ENCODE peak calls at places on chromosome 4, in four cellular contexts. C is GM12878, M is GM12891, T is K562. S is an unnamed sample.

GRCh38 chr4:90306810-90307209 is 179.6 kb downstream of the CCSER1 start:
- DNase-seq in C (no peak), M (no peak), T (no peak), S (no peak)

GRCh38 chr4:87353592-87353991 is 30.9 kb upstream of the HSD17B13 start:
- DNase-seq in C (peak; percentile 13), M (peak; percentile 16), T (peak; percentile 23), S (no peak)

GRCh38 chr4:151865327-151865726 is 104.5 kb upstream of the GATB start:
- DNase-seq in C (no peak), M (no peak), T (no peak), S (peak; percentile 97)

GRCh38 chr4:183834252-183834651 is 70.9 kb upstream of the STOX2 start:
- DNase-seq in C (no peak), M (no peak), T (no peak), S (no peak)

GRCh38 chr4:57147335-57148060 is 37.3 kb upstream of the IGFBP7 start:
- DNase-seq in C (no peak), M (no peak), T (no peak), S (no peak)

GRCh38 chr4:33980361-33980760 is 2264.0 kb downstream of the ARAP2 start:
- DNase-seq in C (no peak), M (no peak), T (no peak), S (no peak)

GRCh38 chr4:13539047-13539720 is 5.1 kb downstream of the NKX3-2 start:
- DNase-seq in C (no peak), M (no peak), T (peak; percentile 4), S (no peak)

GRCh38 chr4:18421519-18421918 is 400.0 kb upstream of the LCORL start:
- DNase-seq in C (no peak), M (no peak), T (no peak), S (no peak)

GRCh38 chr4:762211-763190 is 56.9 kb downstream of the PCGF3 start:
- DNase-seq in C (no peak), M (no peak), T (no peak), S (no peak)

GRCh38 chr4:8916251-8916913 is 44.7 kb upstream of the HMX1 start:
- DNase-seq in C (no peak), M (peak; percentile 5), T (no peak), S (no peak)

GRCh38 chr4:48346594-48346993 is 5.3 kb downstream of the SLAIN2 start:
- DNase-seq in C (no peak), M (no peak), T (no peak), S (no peak)

GRCh38 chr4:148026022-148026421 is 294.1 kb downstream of the ARHGAP10 start:
- DNase-seq in C (no peak), M (no peak), T (no peak), S (no peak)

GRCh38 chr4:48133668-48134444 is at the start of gene TXK:
- DNase-seq in C (no peak), M (no peak), T (no peak), S (no peak)

GRCh38 chr4:5220028-5220427 is 168.7 kb downstream of the STK32B start:
- DNase-seq in C (no peak), M (no peak), T (no peak), S (no peak)

GRCh38 chr4:74123065-74123728 is 24.2 kb upstream of the CXCL2 start:
- DNase-seq in C (no peak), M (no peak), T (no peak), S (no peak)

DNA sequence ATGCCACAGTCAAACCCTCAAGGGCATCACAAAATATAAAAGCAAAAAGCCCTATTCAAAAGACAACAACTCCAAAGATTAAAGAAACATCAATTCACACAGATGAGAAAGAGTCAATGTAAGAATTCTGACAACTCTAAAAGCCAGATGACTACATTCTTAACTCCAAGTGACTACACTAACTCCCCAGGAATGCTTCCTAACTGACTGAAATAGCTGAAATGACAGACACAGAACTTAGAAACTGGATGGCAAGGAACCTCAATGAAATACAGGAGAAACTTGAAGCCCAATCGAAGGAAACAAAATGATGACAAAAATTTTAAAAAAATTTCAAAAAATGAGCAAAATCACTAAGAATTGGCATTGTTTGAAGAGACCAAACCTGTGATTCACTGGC is 1047.6 kb upstream of the PCDH10 start:
- DNase-seq in C (no peak), M (no peak), T (no peak), S (no peak)
- TF ChIP-seq SPI1 in C (no peak), M (no peak), T (no peak), S (no peak)

GRCh38 chr4:107034982-107035710 is 967 bp downstream of the DKK2 start:
- DNase-seq in C (no peak), M (no peak), T (no peak), S (no peak)
- TF ChIP-seq SPI1 in C (no peak), M (no peak), T (no peak), S (no peak)

GRCh38 chr4:6410078-6410477 is 62.3 kb downstream of the PPP2R2C start:
- DNase-seq in C (no peak), M (no peak), T (no peak), S (no peak)
- TF ChIP-seq SPI1 in C (no peak), M (no peak), T (no peak), S (no peak)

DNA sequence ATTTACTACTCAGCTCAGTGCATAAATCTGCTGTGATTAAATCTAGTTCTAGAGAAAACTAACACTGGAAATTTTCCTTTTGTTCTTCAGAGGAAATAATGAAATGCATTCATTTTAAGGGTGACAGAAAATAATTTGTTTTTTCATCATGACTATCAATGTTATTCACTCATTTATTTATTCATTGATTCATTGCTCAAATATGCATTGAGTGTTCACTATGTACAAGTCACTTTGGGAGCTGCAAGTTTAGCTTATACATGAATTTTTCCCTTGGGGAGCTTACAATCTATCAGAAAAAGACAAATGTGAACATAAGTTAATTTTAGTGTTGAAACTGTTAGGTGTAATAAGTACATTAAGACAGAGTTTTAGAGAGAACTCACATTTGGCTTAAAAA is 897.8 kb downstream of the CENPC start:
- DNase-seq in C (no peak), M (no peak), T (no peak), S (no peak)
- TF ChIP-seq SPI1 in C (no peak), M (no peak), T (no peak), S (no peak)

DNA sequence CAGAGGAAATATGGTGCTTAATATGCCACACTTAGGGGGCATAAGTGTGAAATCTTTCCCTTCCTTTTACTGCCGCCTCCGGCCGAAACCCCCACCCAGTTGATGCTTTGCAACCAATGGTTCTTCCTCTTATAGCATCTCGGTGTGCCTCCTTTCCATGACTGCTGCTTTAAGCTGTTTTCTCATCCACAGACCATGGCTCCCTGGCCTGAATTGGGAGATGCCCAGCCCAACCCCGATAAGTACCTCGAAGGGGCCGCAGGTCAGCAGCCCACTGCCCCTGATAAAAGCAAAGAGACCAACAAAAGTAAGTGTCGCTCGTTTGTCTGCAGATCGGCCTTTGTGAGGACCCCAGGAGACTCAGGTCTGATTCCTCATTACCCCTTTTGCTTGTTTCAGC is 6.7 kb downstream of the SLC34A2 start:
- DNase-seq in C (no peak), M (no peak), T (no peak), S (no peak)
- TF ChIP-seq SPI1 in C (no peak), M (no peak), T (no peak), S (no peak)

GRCh38 chr4:96677499-96677898 is 837.6 kb downstream of the PDHA2 start:
- DNase-seq in C (no peak), M (no peak), T (no peak), S (no peak)
- TF ChIP-seq SPI1 in C (no peak), M (no peak), T (no peak), S (no peak)

GRCh38 chr4:174403177-174403543 is 119.1 kb downstream of the HPGD start:
- DNase-seq in C (no peak), M (no peak), T (no peak), S (no peak)
- TF ChIP-seq SPI1 in C (no peak), M (no peak), T (no peak), S (no peak)

GRCh38 chr4:166602068-166602467 is 632.2 kb downstream of the SPOCK3 start:
- DNase-seq in C (no peak), M (no peak), T (no peak), S (no peak)
- TF ChIP-seq SPI1 in C (no peak), M (no peak), T (no peak), S (no peak)

GRCh38 chr4:150094676-150095075 is 16.4 kb downstream of the DCLK2 start:
- DNase-seq in C (no peak), M (no peak), T (no peak), S (no peak)
- TF ChIP-seq SPI1 in C (no peak), M (no peak), T (no peak), S (no peak)

S was measured in HL-60.